ENCODE peak calls at places on chromosomes 4 and X, in six cellular contexts. Q is B cell, L is naive B cell, K is HFFc6, M is stromal cell of bone marrow, G is NCI-H1092. C is an unnamed sample.

GRCh38 chr4:168803727-168804126 is 206.3 kb downstream of the CBR4 start:
- DNase-seq in L (no peak), M (no peak), G (no peak), Q (no peak), K (peak), C (no peak)

GRCh38 chr4:70903282-70903603 is 1.1 kb downstream of the MOB1B start:
- DNase-seq in M (no peak), L (no peak), G (no peak), Q (peak), K (no peak), C (no peak)

GRCh38 chr4:2263701-2264321 is 1.9 kb upstream of the MXD4 start:
- DNase-seq in M (no peak), G (no peak), Q (no peak), K (no peak), L (no peak), C (no peak)

GRCh38 chrX:118016422-118016821 is 100.2 kb downstream of the KLHL13 start:
- DNase-seq in Q (no peak), L (no peak), K (no peak), G (no peak), M (no peak), C (no peak)

GRCh38 chrX:111823068-111823467 is 52.9 kb upstream of the TRPC5OS start:
- DNase-seq in K (no peak), Q (no peak), M (no peak), G (no peak), L (no peak), C (no peak)

GRCh38 chrX:153381684-153382532 is 19.2 kb downstream of the PNMA6E start:
- DNase-seq in L (no peak), Q (no peak), M (peak), G (peak), K (peak), C (no peak)

GRCh38 chrX:130098202-130098552 is 12.1 kb downstream of the ELF4 start:
- DNase-seq in M (no peak), K (no peak), G (no peak), L (no peak), Q (no peak), C (no peak)

GRCh38 chr4:14196141-14196540 is 568.6 kb upstream of the BOD1L1 start:
- DNase-seq in Q (peak), L (no peak), K (peak), M (peak), G (no peak), C (no peak)

GRCh38 chr4:20193522-20193902 is 58.2 kb upstream of the SLIT2 start:
- DNase-seq in G (no peak), K (no peak), M (no peak), L (no peak), Q (no peak), C (no peak)

GRCh38 chr4:25861422-25861926 is 1.3 kb downstream of the SEL1L3 start:
- DNase-seq in K (no peak), Q (no peak), M (no peak), L (no peak), G (no peak), C (no peak)